ENCODE peak calls at places on chromosomes 12 and 14, in four cellular contexts. U is GM23338, K is body of pancreas, J is left ventricle myocardium inferior. H is an unnamed sample.
A peak's percentile ranks its signal among the peaks of the same experiment; 100 is the strongest.

GRCh38 chr14:64324461-64325255 is 30.5 kb upstream of the ESR2 start:
- DNase-seq in U (no peak), J (no peak), K (no peak), H (no peak)

GRCh38 chr12:25130741-25131188 is 64.2 kb downstream of the DNAI7 start:
- DNase-seq in U (peak; percentile 75), K (no peak), J (no peak), H (no peak)

GRCh38 chr14:75297417-75298040 is 18.9 kb downstream of the FOS start:
- DNase-seq in K (peak; percentile 55), J (no peak), U (no peak), H (no peak)

GRCh38 chr14:22084393-22085281 is 411.0 kb upstream of the OR4E1 start:
- DNase-seq in U (peak; percentile 83), K (peak; percentile 37), J (no peak), H (no peak)

GRCh38 chr12:46858368-46858767 is 32.6 kb upstream of the SLC38A4 start:
- DNase-seq in U (peak; percentile 62), K (no peak), J (no peak), H (no peak)

GRCh38 chr12:56120158-56120846 is 2.2 kb downstream of the ZC3H10 start:
- DNase-seq in U (no peak), J (no peak), K (no peak), H (no peak)

GRCh38 chr12:59850268-59850667 is 254.4 kb downstream of the SLC16A7 start:
- DNase-seq in J (no peak), U (peak; percentile 6), K (no peak), H (no peak)

GRCh38 chr12:14768823-14769405 is 34.4 kb downstream of the WBP11 start:
- DNase-seq in U (peak; percentile 59), J (no peak), K (peak; percentile 61), H (no peak)

GRCh38 chr14:37078131-37078530 is 94.3 kb downstream of the SLC25A21 start:
- DNase-seq in J (no peak), U (no peak), K (no peak), H (no peak)

GRCh38 chr12:94491489-94491888 is 31.8 kb upstream of the CEP83 start:
- DNase-seq in J (no peak), K (no peak), U (no peak), H (no peak)

GRCh38 chr14:70885343-70886014 is 21.8 kb upstream of the PCNX1 start:
- DNase-seq in J (no peak), U (no peak), K (no peak), H (no peak)

GRCh38 chr14:51691176-51691575 is 39.5 kb downstream of the FRMD6 start:
- DNase-seq in U (no peak), K (no peak), J (no peak), H (no peak)

GRCh38 chr12:88111074-88111652 is 30.7 kb downstream of the CEP290 start:
- DNase-seq in K (no peak), J (no peak), U (peak; percentile 57), H (no peak)

GRCh38 chr12:82359115-82359478 is 768 bp downstream of the METTL25 start:
- DNase-seq in J (no peak), U (peak; percentile 52), K (peak; percentile 16), H (no peak)

GRCh38 chr12:133206390-133206789 is 25.1 kb downstream of the ZNF268 start:
- DNase-seq in U (no peak), J (no peak), K (no peak), H (no peak)

GRCh38 chr12:133201888-133202287 is 20.6 kb downstream of the ZNF268 start:
- DNase-seq in K (no peak), U (no peak), J (no peak), H (no peak)

GRCh38 chr12:133202493-133203343 is 21.4 kb downstream of the ZNF268 start:
- DNase-seq in K (no peak), J (no peak), U (peak; percentile 8), H (no peak)

GRCh38 chr12:133204264-133204603 is 22.9 kb downstream of the ZNF268 start:
- DNase-seq in J (no peak), K (no peak), U (no peak), H (no peak)

GRCh38 chr12:133203344-133204263 is 22.3 kb downstream of the ZNF268 start:
- DNase-seq in U (peak; percentile 18), K (no peak), J (no peak), H (no peak)
- H3K4me3 ChIP-seq in U (peak overlapping the region; percentile 19), K (no peak overlapping the region), J (no peak overlapping the region), H (no peak overlapping the region)

GRCh38 chr12:30752255-30752654 is 2.5 kb downstream of the CAPRIN2 start:
- DNase-seq in U (no peak), J (no peak), K (no peak), H (no peak)

GRCh38 chr12:30754750-30755394 is at the start of gene CAPRIN2:
- DNase-seq in J (peak; percentile 97), U (peak; percentile 97), K (peak; percentile 97), H (peak; percentile 98)

GRCh38 chr12:30754383-30754749 is 385 bp downstream of the CAPRIN2 start:
- DNase-seq in K (no peak), U (no peak), J (no peak), H (no peak)

GRCh38 chr12:30753761-30754382 is 879 bp downstream of the CAPRIN2 start:
- DNase-seq in K (no peak), U (peak; percentile 49), J (no peak), H (no peak)

DNA sequence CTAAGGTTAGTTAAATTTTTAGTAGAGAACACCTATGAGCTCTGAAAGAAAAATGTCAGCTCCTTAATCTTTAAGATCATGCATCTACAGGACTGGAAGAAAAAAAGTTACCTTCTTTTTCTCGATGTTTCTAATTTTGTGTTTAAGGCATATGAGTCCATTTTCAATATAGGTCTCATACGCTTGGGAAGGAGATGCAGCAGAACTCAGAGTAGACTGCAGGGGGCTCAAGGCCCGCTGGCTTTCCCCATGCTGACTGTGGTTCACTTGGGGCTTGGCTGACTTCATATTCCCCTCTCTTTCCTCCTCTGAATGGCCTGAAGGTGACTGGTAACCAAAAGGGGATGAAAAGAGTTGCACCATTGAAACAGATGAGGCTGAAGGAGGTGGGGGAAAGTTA is 1.5 kb downstream of the CAPRIN2 start:
- DNase-seq in J (no peak), K (no peak), U (peak; percentile 68), H (no peak)
- H3K4me3 ChIP-seq in J (peak overlapping the region; percentile 91), K (no peak overlapping the region), U (peak overlapping the region; percentile 78), H (no peak overlapping the region)

GRCh38 chr12:96698521-96698920 is 208.5 kb upstream of the NEDD1 start:
- DNase-seq in K (no peak), J (no peak), U (peak; percentile 6), H (no peak)
- H3K4me3 ChIP-seq in K (no peak overlapping the region), J (no peak overlapping the region), U (no peak overlapping the region), H (no peak overlapping the region)

DNA sequence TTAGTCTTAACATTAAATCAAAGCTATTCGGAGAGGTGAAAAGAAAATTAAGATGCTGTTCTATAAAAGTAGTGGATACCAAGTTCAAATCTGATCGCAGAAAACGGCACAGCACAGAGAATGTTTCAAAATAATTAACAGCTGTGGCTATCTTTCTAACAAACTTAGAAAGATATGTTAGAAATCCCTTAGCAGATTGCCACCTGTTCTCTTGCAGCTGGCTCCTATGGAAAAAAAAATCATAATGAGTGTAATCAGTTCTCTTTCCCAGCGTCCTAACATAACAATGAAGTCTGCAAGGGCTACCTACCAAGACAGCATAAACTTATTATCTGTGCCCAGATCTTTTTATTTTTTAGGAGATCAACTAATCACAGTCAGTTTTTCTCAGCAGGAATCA is 358.7 kb upstream of the FOXG1 start:
- DNase-seq in J (no peak), K (no peak), U (no peak), H (no peak)
- H3K4me3 ChIP-seq in J (no peak overlapping the region), K (no peak overlapping the region), U (no peak overlapping the region), H (no peak overlapping the region)

GRCh38 chr14:32435411-32435810 is 106.3 kb downstream of the AKAP6 start:
- DNase-seq in U (no peak), J (no peak), K (no peak), H (no peak)

GRCh38 chr14:32434180-32434579 is 105.1 kb downstream of the AKAP6 start:
- DNase-seq in K (no peak), U (no peak), J (no peak), H (no peak)

GRCh38 chr14:32434880-32435279 is 105.8 kb downstream of the AKAP6 start:
- DNase-seq in J (no peak), U (no peak), K (no peak), H (no peak)

GRCh38 chr14:32438511-32438910 is 109.4 kb downstream of the AKAP6 start:
- DNase-seq in U (no peak), J (no peak), K (no peak), H (no peak)

DNA sequence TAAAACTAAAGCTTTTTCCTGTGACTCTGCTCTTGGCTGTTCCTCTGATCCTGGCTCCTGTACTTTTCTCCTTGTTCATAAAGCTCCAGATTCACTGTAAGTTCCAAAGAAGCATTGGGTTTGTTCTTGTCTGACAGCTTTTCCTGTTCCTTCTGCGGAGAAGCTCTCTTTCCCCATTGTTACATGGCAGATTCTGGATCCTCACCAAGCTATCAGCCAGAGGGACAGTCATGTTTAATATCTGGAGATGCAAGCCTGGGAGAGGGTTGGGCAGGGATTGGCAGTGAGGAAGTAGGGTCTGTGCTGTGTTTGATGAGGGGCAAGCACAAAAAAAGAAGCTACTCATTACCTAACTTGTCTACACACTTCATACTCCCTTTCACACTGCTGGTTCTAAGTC is 107.9 kb downstream of the AKAP6 start:
- DNase-seq in J (no peak), U (no peak), K (no peak), H (no peak)
- H3K4me3 ChIP-seq in J (no peak overlapping the region), U (no peak overlapping the region), K (no peak overlapping the region), H (no peak overlapping the region)

DNA sequence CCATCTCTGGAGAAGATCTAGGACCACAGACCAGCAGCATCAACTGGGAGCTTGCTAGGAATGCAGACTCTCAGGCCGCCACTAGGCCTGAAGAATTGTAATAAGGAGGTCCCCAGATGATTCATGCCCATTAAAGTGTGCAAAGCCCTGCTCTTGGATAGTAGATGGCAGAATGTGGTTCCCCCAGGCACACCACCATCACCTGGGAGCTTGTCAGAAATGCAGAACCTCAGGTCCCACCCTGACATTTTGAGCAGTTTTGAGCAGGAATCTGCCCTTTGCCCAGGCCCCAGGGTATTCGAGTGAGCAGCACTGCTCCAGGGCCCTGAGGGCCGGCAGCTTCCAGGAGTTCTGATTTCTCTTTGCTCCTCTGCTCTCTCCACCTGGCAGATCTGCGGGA is 64.9 kb downstream of the TSPAN11 start:
- DNase-seq in U (no peak), K (no peak), J (no peak), H (no peak)
- H3K4me3 ChIP-seq in U (no peak overlapping the region), K (no peak overlapping the region), J (no peak overlapping the region), H (no peak overlapping the region)

GRCh38 chr14:105059035-105059916 is 6.0 kb downstream of the GPR132 start:
- DNase-seq in K (peak; percentile 64), U (peak; percentile 48), J (peak; percentile 48), H (peak; percentile 80)

GRCh38 chr14:105056303-105056831 is 8.9 kb downstream of the GPR132 start:
- DNase-seq in U (peak; percentile 52), K (no peak), J (no peak), H (peak; percentile 37)

GRCh38 chr14:105060751-105061427 is 4.3 kb downstream of the GPR132 start:
- DNase-seq in K (peak; percentile 53), J (peak; percentile 55), U (no peak), H (peak; percentile 78)

GRCh38 chr14:105059917-105060565 is 5.2 kb downstream of the GPR132 start:
- DNase-seq in J (no peak), U (no peak), K (no peak), H (no peak)

GRCh38 chr14:105058521-105059034 is 6.7 kb downstream of the GPR132 start:
- DNase-seq in J (no peak), U (no peak), K (no peak), H (peak; percentile 28)
- H3K4me3 ChIP-seq in J (no peak overlapping the region), U (no peak overlapping the region), K (no peak overlapping the region), H (no peak overlapping the region)

GRCh38 chr12:69529021-69529420 is 56.2 kb upstream of the CCT2 start:
- DNase-seq in K (no peak), U (no peak), J (no peak), H (no peak)

GRCh38 chr12:69534389-69534822 is 50.9 kb upstream of the CCT2 start:
- DNase-seq in J (no peak), K (peak; percentile 73), U (peak; percentile 96), H (peak; percentile 39)
- H3K4me3 ChIP-seq in J (no peak overlapping the region), K (no peak overlapping the region), U (no peak overlapping the region), H (no peak overlapping the region)